ENCODE peak calls at places on chromosomes 4 and X, in six cellular contexts. One of them, this sample, is unnamed.

GRCh38 chrX:22296871-22297270 is 24.2 kb downstream of the CBLL2 start:
- DNase-seq in tibial nerve: no peak
- DNase-seq in ureter: no peak
- DNase-seq in GM12878: no peak
- DNase-seq in activated naive CD8-positive, alpha-beta T cell treated with anti-CD3 and anti-CD28 coated beads, Interleukin-2, amount 10 ng/mL, durations not matched to agents 7 days and 5 days: no peak
- DNase-seq in stimulated activated CD8-positive, alpha-beta memory T cell treated with anti-CD3 and anti-CD28 coated beads, Interleukin-15, amount 100 ng/mL, for 4 hours: no peak
- DNase-seq in this sample: no peak

GRCh38 chr4:99876946-99877345 is 17.3 kb downstream of the LAMTOR3 start:
- DNase-seq in tibial nerve: no peak
- DNase-seq in ureter: no peak
- DNase-seq in GM12878: no peak
- DNase-seq in activated naive CD8-positive, alpha-beta T cell treated with anti-CD3 and anti-CD28 coated beads, Interleukin-2, amount 10 ng/mL, durations not matched to agents 7 days and 5 days: no peak
- DNase-seq in stimulated activated CD8-positive, alpha-beta memory T cell treated with anti-CD3 and anti-CD28 coated beads, Interleukin-15, amount 100 ng/mL, for 4 hours: no peak
- DNase-seq in this sample: no peak

GRCh38 chr4:84384801-84385582 is 114.1 kb downstream of the NKX6-1 start:
- DNase-seq in tibial nerve: no peak
- DNase-seq in ureter: no peak
- DNase-seq in GM12878: no peak
- DNase-seq in activated naive CD8-positive, alpha-beta T cell treated with anti-CD3 and anti-CD28 coated beads, Interleukin-2, amount 10 ng/mL, durations not matched to agents 7 days and 5 days: no peak
- DNase-seq in stimulated activated CD8-positive, alpha-beta memory T cell treated with anti-CD3 and anti-CD28 coated beads, Interleukin-15, amount 100 ng/mL, for 4 hours: no peak
- DNase-seq in this sample: no peak

GRCh38 chrX:108437354-108437753 is 868 bp downstream of the COL4A6 start:
- DNase-seq in tibial nerve: no peak
- DNase-seq in ureter: no peak
- DNase-seq in GM12878: no peak
- DNase-seq in activated naive CD8-positive, alpha-beta T cell treated with anti-CD3 and anti-CD28 coated beads, Interleukin-2, amount 10 ng/mL, durations not matched to agents 7 days and 5 days: no peak
- DNase-seq in stimulated activated CD8-positive, alpha-beta memory T cell treated with anti-CD3 and anti-CD28 coated beads, Interleukin-15, amount 100 ng/mL, for 4 hours: no peak
- DNase-seq in this sample: no peak

GRCh38 chr4:94452476-94453300 is 946 bp downstream of the PDLIM5 start:
- DNase-seq in tibial nerve: peak
- DNase-seq in ureter: peak
- DNase-seq in GM12878: no peak
- DNase-seq in activated naive CD8-positive, alpha-beta T cell treated with anti-CD3 and anti-CD28 coated beads, Interleukin-2, amount 10 ng/mL, durations not matched to agents 7 days and 5 days: peak
- DNase-seq in stimulated activated CD8-positive, alpha-beta memory T cell treated with anti-CD3 and anti-CD28 coated beads, Interleukin-15, amount 100 ng/mL, for 4 hours: no peak
- DNase-seq in this sample: peak

GRCh38 chrX:40077906-40078305 is 19.9 kb downstream of the BCOR start:
- DNase-seq in tibial nerve: no peak
- DNase-seq in ureter: no peak
- DNase-seq in GM12878: no peak
- DNase-seq in activated naive CD8-positive, alpha-beta T cell treated with anti-CD3 and anti-CD28 coated beads, Interleukin-2, amount 10 ng/mL, durations not matched to agents 7 days and 5 days: no peak
- DNase-seq in stimulated activated CD8-positive, alpha-beta memory T cell treated with anti-CD3 and anti-CD28 coated beads, Interleukin-15, amount 100 ng/mL, for 4 hours: no peak
- DNase-seq in this sample: no peak

GRCh38 chr4:40305329-40306193 is 29.6 kb upstream of the CHRNA9 start:
- DNase-seq in tibial nerve: no peak
- DNase-seq in ureter: no peak
- DNase-seq in GM12878: peak
- DNase-seq in activated naive CD8-positive, alpha-beta T cell treated with anti-CD3 and anti-CD28 coated beads, Interleukin-2, amount 10 ng/mL, durations not matched to agents 7 days and 5 days: peak
- DNase-seq in stimulated activated CD8-positive, alpha-beta memory T cell treated with anti-CD3 and anti-CD28 coated beads, Interleukin-15, amount 100 ng/mL, for 4 hours: no peak
- DNase-seq in this sample: no peak

GRCh38 chrX:119481218-119481875 is 13.1 kb downstream of the SLC25A5 start:
- DNase-seq in tibial nerve: no peak
- DNase-seq in ureter: no peak
- DNase-seq in GM12878: no peak
- DNase-seq in activated naive CD8-positive, alpha-beta T cell treated with anti-CD3 and anti-CD28 coated beads, Interleukin-2, amount 10 ng/mL, durations not matched to agents 7 days and 5 days: no peak
- DNase-seq in stimulated activated CD8-positive, alpha-beta memory T cell treated with anti-CD3 and anti-CD28 coated beads, Interleukin-15, amount 100 ng/mL, for 4 hours: no peak
- DNase-seq in this sample: no peak

GRCh38 chrX:11756354-11757318 is 1.4 kb upstream of the MSL3 start:
- DNase-seq in tibial nerve: no peak
- DNase-seq in ureter: no peak
- DNase-seq in GM12878: no peak
- DNase-seq in activated naive CD8-positive, alpha-beta T cell treated with anti-CD3 and anti-CD28 coated beads, Interleukin-2, amount 10 ng/mL, durations not matched to agents 7 days and 5 days: no peak
- DNase-seq in stimulated activated CD8-positive, alpha-beta memory T cell treated with anti-CD3 and anti-CD28 coated beads, Interleukin-15, amount 100 ng/mL, for 4 hours: no peak
- DNase-seq in this sample: no peak

GRCh38 chrX:43663173-43663572 is 7.1 kb downstream of the MAOA start:
- DNase-seq in tibial nerve: no peak
- DNase-seq in ureter: no peak
- DNase-seq in GM12878: no peak
- DNase-seq in activated naive CD8-positive, alpha-beta T cell treated with anti-CD3 and anti-CD28 coated beads, Interleukin-2, amount 10 ng/mL, durations not matched to agents 7 days and 5 days: no peak
- DNase-seq in stimulated activated CD8-positive, alpha-beta memory T cell treated with anti-CD3 and anti-CD28 coated beads, Interleukin-15, amount 100 ng/mL, for 4 hours: no peak
- DNase-seq in this sample: no peak

GRCh38 chr4:137531951-137532868 is at the start of gene PCDH18:
- DNase-seq in tibial nerve: peak
- DNase-seq in ureter: peak
- DNase-seq in GM12878: peak
- DNase-seq in activated naive CD8-positive, alpha-beta T cell treated with anti-CD3 and anti-CD28 coated beads, Interleukin-2, amount 10 ng/mL, durations not matched to agents 7 days and 5 days: no peak
- DNase-seq in stimulated activated CD8-positive, alpha-beta memory T cell treated with anti-CD3 and anti-CD28 coated beads, Interleukin-15, amount 100 ng/mL, for 4 hours: no peak
- DNase-seq in this sample: peak

GRCh38 chr4:104490096-104490769 is 4.5 kb downstream of the CXXC4 start:
- DNase-seq in tibial nerve: no peak
- DNase-seq in ureter: no peak
- DNase-seq in GM12878: peak
- DNase-seq in activated naive CD8-positive, alpha-beta T cell treated with anti-CD3 and anti-CD28 coated beads, Interleukin-2, amount 10 ng/mL, durations not matched to agents 7 days and 5 days: no peak
- DNase-seq in stimulated activated CD8-positive, alpha-beta memory T cell treated with anti-CD3 and anti-CD28 coated beads, Interleukin-15, amount 100 ng/mL, for 4 hours: no peak
- DNase-seq in this sample: peak

GRCh38 chrX:148681605-148682004 is 181.2 kb downstream of the AFF2 start:
- DNase-seq in tibial nerve: no peak
- DNase-seq in ureter: no peak
- DNase-seq in GM12878: no peak
- DNase-seq in activated naive CD8-positive, alpha-beta T cell treated with anti-CD3 and anti-CD28 coated beads, Interleukin-2, amount 10 ng/mL, durations not matched to agents 7 days and 5 days: no peak
- DNase-seq in stimulated activated CD8-positive, alpha-beta memory T cell treated with anti-CD3 and anti-CD28 coated beads, Interleukin-15, amount 100 ng/mL, for 4 hours: no peak
- DNase-seq in this sample: no peak

GRCh38 chr4:121155893-121156292 is 8.2 kb downstream of the TNIP3 start:
- DNase-seq in tibial nerve: no peak
- DNase-seq in ureter: no peak
- DNase-seq in GM12878: no peak
- DNase-seq in activated naive CD8-positive, alpha-beta T cell treated with anti-CD3 and anti-CD28 coated beads, Interleukin-2, amount 10 ng/mL, durations not matched to agents 7 days and 5 days: no peak
- DNase-seq in stimulated activated CD8-positive, alpha-beta memory T cell treated with anti-CD3 and anti-CD28 coated beads, Interleukin-15, amount 100 ng/mL, for 4 hours: no peak
- DNase-seq in this sample: no peak

GRCh38 chr4:4395849-4396627 is 9.1 kb downstream of the NSG1 start:
- DNase-seq in tibial nerve: no peak
- DNase-seq in ureter: no peak
- DNase-seq in GM12878: no peak
- DNase-seq in activated naive CD8-positive, alpha-beta T cell treated with anti-CD3 and anti-CD28 coated beads, Interleukin-2, amount 10 ng/mL, durations not matched to agents 7 days and 5 days: no peak
- DNase-seq in stimulated activated CD8-positive, alpha-beta memory T cell treated with anti-CD3 and anti-CD28 coated beads, Interleukin-15, amount 100 ng/mL, for 4 hours: no peak
- DNase-seq in this sample: peak

GRCh38 chrX:46757052-46757451 is 1.9 kb downstream of the SLC9A7 start:
- DNase-seq in tibial nerve: no peak
- DNase-seq in ureter: no peak
- DNase-seq in GM12878: no peak
- DNase-seq in activated naive CD8-positive, alpha-beta T cell treated with anti-CD3 and anti-CD28 coated beads, Interleukin-2, amount 10 ng/mL, durations not matched to agents 7 days and 5 days: no peak
- DNase-seq in stimulated activated CD8-positive, alpha-beta memory T cell treated with anti-CD3 and anti-CD28 coated beads, Interleukin-15, amount 100 ng/mL, for 4 hours: no peak
- DNase-seq in this sample: peak

GRCh38 chrX:155592331-155592730 is 20.4 kb downstream of the TMLHE start:
- DNase-seq in tibial nerve: no peak
- DNase-seq in ureter: no peak
- DNase-seq in GM12878: no peak
- DNase-seq in activated naive CD8-positive, alpha-beta T cell treated with anti-CD3 and anti-CD28 coated beads, Interleukin-2, amount 10 ng/mL, durations not matched to agents 7 days and 5 days: no peak
- DNase-seq in stimulated activated CD8-positive, alpha-beta memory T cell treated with anti-CD3 and anti-CD28 coated beads, Interleukin-15, amount 100 ng/mL, for 4 hours: no peak
- DNase-seq in this sample: no peak

GRCh38 chr4:186757696-186758330 is 34.2 kb upstream of the FAT1 start:
- DNase-seq in tibial nerve: no peak
- DNase-seq in ureter: no peak
- DNase-seq in GM12878: no peak
- DNase-seq in activated naive CD8-positive, alpha-beta T cell treated with anti-CD3 and anti-CD28 coated beads, Interleukin-2, amount 10 ng/mL, durations not matched to agents 7 days and 5 days: no peak
- DNase-seq in stimulated activated CD8-positive, alpha-beta memory T cell treated with anti-CD3 and anti-CD28 coated beads, Interleukin-15, amount 100 ng/mL, for 4 hours: no peak
- DNase-seq in this sample: no peak

GRCh38 chrX:106802063-106802387 is 448 bp upstream of the TBC1D8B start:
- DNase-seq in tibial nerve: no peak
- DNase-seq in ureter: no peak
- DNase-seq in GM12878: no peak
- DNase-seq in activated naive CD8-positive, alpha-beta T cell treated with anti-CD3 and anti-CD28 coated beads, Interleukin-2, amount 10 ng/mL, durations not matched to agents 7 days and 5 days: no peak
- DNase-seq in stimulated activated CD8-positive, alpha-beta memory T cell treated with anti-CD3 and anti-CD28 coated beads, Interleukin-15, amount 100 ng/mL, for 4 hours: no peak
- DNase-seq in this sample: no peak

GRCh38 chrX:24377195-24377594 is 16.8 kb downstream of the SUPT20HL1 start:
- DNase-seq in tibial nerve: no peak
- DNase-seq in ureter: no peak
- DNase-seq in GM12878: no peak
- DNase-seq in activated naive CD8-positive, alpha-beta T cell treated with anti-CD3 and anti-CD28 coated beads, Interleukin-2, amount 10 ng/mL, durations not matched to agents 7 days and 5 days: no peak
- DNase-seq in stimulated activated CD8-positive, alpha-beta memory T cell treated with anti-CD3 and anti-CD28 coated beads, Interleukin-15, amount 100 ng/mL, for 4 hours: no peak
- DNase-seq in this sample: no peak

GRCh38 chr4:66187175-66187720 is 517.0 kb upstream of the EPHA5 start:
- DNase-seq in tibial nerve: no peak
- DNase-seq in ureter: no peak
- DNase-seq in GM12878: no peak
- DNase-seq in activated naive CD8-positive, alpha-beta T cell treated with anti-CD3 and anti-CD28 coated beads, Interleukin-2, amount 10 ng/mL, durations not matched to agents 7 days and 5 days: no peak
- DNase-seq in stimulated activated CD8-positive, alpha-beta memory T cell treated with anti-CD3 and anti-CD28 coated beads, Interleukin-15, amount 100 ng/mL, for 4 hours: no peak
- DNase-seq in this sample: no peak

GRCh38 chr4:89221175-89221867 is 86.3 kb downstream of the GPRIN3 start:
- DNase-seq in tibial nerve: no peak
- DNase-seq in ureter: no peak
- DNase-seq in GM12878: no peak
- DNase-seq in activated naive CD8-positive, alpha-beta T cell treated with anti-CD3 and anti-CD28 coated beads, Interleukin-2, amount 10 ng/mL, durations not matched to agents 7 days and 5 days: no peak
- DNase-seq in stimulated activated CD8-positive, alpha-beta memory T cell treated with anti-CD3 and anti-CD28 coated beads, Interleukin-15, amount 100 ng/mL, for 4 hours: no peak
- DNase-seq in this sample: no peak

GRCh38 chr4:1043658-1044468 is 32.4 kb downstream of the FGFRL1 start:
- DNase-seq in tibial nerve: peak
- DNase-seq in ureter: peak
- DNase-seq in GM12878: no peak
- DNase-seq in activated naive CD8-positive, alpha-beta T cell treated with anti-CD3 and anti-CD28 coated beads, Interleukin-2, amount 10 ng/mL, durations not matched to agents 7 days and 5 days: peak
- DNase-seq in stimulated activated CD8-positive, alpha-beta memory T cell treated with anti-CD3 and anti-CD28 coated beads, Interleukin-15, amount 100 ng/mL, for 4 hours: no peak
- DNase-seq in this sample: peak

GRCh38 chr4:16687011-16687410 is 211.4 kb downstream of the LDB2 start:
- DNase-seq in tibial nerve: no peak
- DNase-seq in ureter: no peak
- DNase-seq in GM12878: no peak
- DNase-seq in activated naive CD8-positive, alpha-beta T cell treated with anti-CD3 and anti-CD28 coated beads, Interleukin-2, amount 10 ng/mL, durations not matched to agents 7 days and 5 days: no peak
- DNase-seq in stimulated activated CD8-positive, alpha-beta memory T cell treated with anti-CD3 and anti-CD28 coated beads, Interleukin-15, amount 100 ng/mL, for 4 hours: no peak
- DNase-seq in this sample: no peak

GRCh38 chr4:147864591-147864990 is 132.7 kb downstream of the ARHGAP10 start:
- DNase-seq in tibial nerve: no peak
- DNase-seq in ureter: no peak
- DNase-seq in GM12878: no peak
- DNase-seq in activated naive CD8-positive, alpha-beta T cell treated with anti-CD3 and anti-CD28 coated beads, Interleukin-2, amount 10 ng/mL, durations not matched to agents 7 days and 5 days: no peak
- DNase-seq in stimulated activated CD8-positive, alpha-beta memory T cell treated with anti-CD3 and anti-CD28 coated beads, Interleukin-15, amount 100 ng/mL, for 4 hours: no peak
- DNase-seq in this sample: no peak

GRCh38 chr4:175810360-175810759 is 1.7 kb downstream of the GPM6A start:
- DNase-seq in tibial nerve: no peak
- DNase-seq in ureter: no peak
- DNase-seq in GM12878: no peak
- DNase-seq in activated naive CD8-positive, alpha-beta T cell treated with anti-CD3 and anti-CD28 coated beads, Interleukin-2, amount 10 ng/mL, durations not matched to agents 7 days and 5 days: no peak
- DNase-seq in stimulated activated CD8-positive, alpha-beta memory T cell treated with anti-CD3 and anti-CD28 coated beads, Interleukin-15, amount 100 ng/mL, for 4 hours: no peak
- DNase-seq in this sample: no peak